ENCODE peak calls at places on chromosomes 12 and 14, in eight cellular contexts. N is GM13976, Y is esophagus squamous epithelium, J is BJ, Q is endothelial cell, H is AG09309, E is OCI-LY7, K is GM10248. G is an unnamed sample.

GRCh38 chr12:77122236-77122635 is 56.9 kb upstream of the E2F7 start:
- DNase-seq in Y (no peak), H (peak; percentile 93), Q (no peak), N (no peak), E (no peak), J (peak; percentile 78), K (no peak), G (no peak)

GRCh38 chr12:6778212-6778570 is 5.9 kb downstream of the LAG3 start:
- DNase-seq in H (no peak), Y (no peak), Q (peak; percentile 33), J (no peak), K (no peak), E (no peak), N (no peak), G (no peak)

GRCh38 chr12:120196363-120196762 is 1.8 kb upstream of the GCN1 start:
- DNase-seq in Y (no peak), K (no peak), Q (no peak), J (no peak), E (no peak), H (no peak), N (no peak), G (no peak)

GRCh38 chr12:101287357-101287756 is 7.5 kb downstream of the UTP20 start:
- DNase-seq in K (no peak), H (no peak), Y (no peak), Q (no peak), N (no peak), J (no peak), E (no peak), G (no peak)

GRCh38 chr14:25349269-25349668 is 299.3 kb upstream of the STXBP6 start:
- DNase-seq in Q (no peak), K (no peak), H (no peak), Y (no peak), E (no peak), J (no peak), N (no peak), G (no peak)

GRCh38 chr12:131223171-131223761 is 269.6 kb downstream of the ADGRD1 start:
- DNase-seq in J (no peak), Q (no peak), N (no peak), K (no peak), Y (no peak), H (no peak), E (no peak), G (no peak)

GRCh38 chr14:24064856-24065255 is 6.5 kb upstream of the CPNE6 start:
- DNase-seq in N (no peak), Y (no peak), E (no peak), K (no peak), H (no peak), J (no peak), Q (no peak), G (no peak)

GRCh38 chr12:45122776-45123380 is 72.0 kb upstream of the DBX2 start:
- DNase-seq in E (no peak), K (no peak), Q (peak; percentile 14), J (no peak), H (no peak), Y (no peak), N (no peak), G (peak; percentile 11)

GRCh38 chr12:89236748-89237428 is 115.4 kb downstream of the DUSP6 start:
- DNase-seq in Y (no peak), H (no peak), Q (no peak), E (no peak), J (no peak), N (no peak), K (no peak), G (no peak)

GRCh38 chr14:92555440-92556111 is 42.0 kb downstream of the RIN3 start:
- DNase-seq in Q (no peak), K (no peak), E (no peak), N (no peak), H (no peak), Y (no peak), J (no peak), G (no peak)

GRCh38 chr12:53402871-53403270 is 20.8 kb upstream of the AMHR2 start:
- DNase-seq in Q (no peak), J (no peak), K (no peak), N (no peak), H (no peak), E (no peak), Y (no peak), G (no peak)

GRCh38 chr14:104215706-104216334 is 77.4 kb downstream of the KIF26A start:
- DNase-seq in H (no peak), Q (no peak), N (no peak), J (no peak), E (no peak), Y (no peak), K (no peak), G (no peak)

GRCh38 chr12:129258781-129259318 is 405.6 kb downstream of the GLT1D1 start:
- DNase-seq in K (no peak), N (no peak), E (no peak), J (no peak), Y (no peak), H (no peak), Q (no peak), G (no peak)

GRCh38 chr12:113005759-113006158 is 27.4 kb downstream of the OAS2 start:
- DNase-seq in Y (no peak), H (no peak), K (no peak), J (no peak), N (no peak), Q (peak; percentile 13), E (peak; percentile 48), G (no peak)

GRCh38 chr12:80632835-80633234 is 74.6 kb upstream of the MYF6 start:
- DNase-seq in J (no peak), Y (no peak), H (no peak), Q (peak; percentile 34), E (peak; percentile 23), N (no peak), K (no peak), G (peak; percentile 9)

GRCh38 chr14:50778757-50779483 is 52.0 kb downstream of the NIN start:
- DNase-seq in J (no peak), K (no peak), Q (no peak), N (no peak), E (no peak), H (no peak), Y (no peak), G (no peak)

GRCh38 chr12:23854598-23854997 is 94.9 kb downstream of the SOX5 start:
- DNase-seq in H (no peak), J (no peak), E (no peak), K (no peak), Y (no peak), Q (no peak), N (no peak), G (no peak)

GRCh38 chr12:97756066-97756701 is 293.6 kb downstream of the RMST start:
- DNase-seq in N (no peak), Q (no peak), E (no peak), J (no peak), H (no peak), K (no peak), Y (no peak), G (peak; percentile 25)

GRCh38 chr12:93813972-93814821 is 137.0 kb downstream of the CRADD start:
- DNase-seq in Q (no peak), K (no peak), E (no peak), H (no peak), J (no peak), Y (no peak), N (no peak), G (peak; percentile 28)
- TF ChIP-seq CTCF in Q (no peak), K (no peak), E (no peak), H (no peak), J (no peak), Y (peak; percentile 10), N (no peak), G (no peak)

DNA sequence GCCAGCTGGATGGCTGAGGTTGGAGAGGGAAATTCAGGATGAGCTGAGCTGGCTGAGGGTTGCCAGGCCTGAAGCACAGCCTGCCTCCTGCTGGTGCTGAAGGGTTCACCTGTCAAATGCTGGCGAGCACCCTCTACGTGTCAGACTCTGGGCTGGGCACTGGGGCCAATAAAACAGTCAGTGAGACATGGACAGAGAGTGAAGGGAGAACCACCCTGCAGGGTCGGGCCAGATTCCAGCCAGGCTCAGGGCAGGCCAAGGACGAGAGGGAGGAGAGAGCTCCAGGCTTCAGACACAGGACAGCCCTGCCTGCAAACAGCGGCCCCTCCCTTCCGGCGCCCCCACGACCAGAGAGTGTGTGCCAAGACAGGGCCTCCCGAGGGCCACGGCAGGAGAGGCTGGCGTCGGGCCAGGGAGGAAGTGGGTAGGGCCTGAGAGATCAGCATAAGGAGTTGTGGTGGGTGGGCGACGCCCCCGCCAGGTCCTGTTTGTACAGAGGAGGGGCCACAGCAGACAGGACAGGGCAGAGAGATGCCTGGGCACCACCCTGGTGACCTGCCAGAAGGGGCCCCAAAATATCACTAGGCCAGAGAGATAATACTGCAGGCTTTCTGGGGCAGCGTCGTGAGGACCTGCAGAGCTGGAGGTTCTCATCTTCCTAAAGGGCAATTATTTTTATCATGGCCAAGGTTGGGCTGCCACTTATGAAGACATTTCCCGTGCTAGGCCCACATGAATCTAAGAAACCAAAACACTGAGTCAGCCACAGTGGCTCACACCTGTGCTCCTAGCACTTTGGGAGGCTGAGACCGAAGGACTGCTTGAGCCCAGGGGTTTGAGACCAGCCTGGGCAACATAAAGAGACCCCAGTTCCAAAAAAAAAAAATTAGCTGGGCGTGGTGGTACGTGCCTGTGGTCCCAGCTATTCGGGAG is 73.1 kb upstream of the GPR68 start:
- DNase-seq in E (peak; percentile 53), Y (peak; percentile 26), N (peak; percentile 55), K (peak; percentile 38), H (no peak), J (no peak), Q (no peak), G (peak; percentile 71)
- TF ChIP-seq CTCF in E (peak; percentile 51), Y (peak; percentile 22), N (peak; percentile 7), K (no peak), H (peak; percentile 7), J (no peak), Q (no peak), G (no peak)

GRCh38 chr12:47725893-47726292 is 603 bp upstream of the ENDOU start:
- DNase-seq in Y (no peak), J (no peak), N (no peak), K (peak; percentile 67), Q (no peak), H (no peak), E (peak; percentile 27), G (peak; percentile 69)

GRCh38 chr12:47722136-47722834 is 3.0 kb downstream of the ENDOU start:
- DNase-seq in N (no peak), K (no peak), Q (no peak), H (no peak), J (no peak), E (no peak), Y (no peak), G (no peak)

GRCh38 chr12:47721431-47721973 is 3.8 kb downstream of the ENDOU start:
- DNase-seq in Q (no peak), N (no peak), K (no peak), Y (no peak), H (no peak), E (no peak), J (no peak), G (no peak)

GRCh38 chr12:47725091-47725772 is at the start of gene ENDOU:
- DNase-seq in H (no peak), N (no peak), E (no peak), K (no peak), J (no peak), Q (no peak), Y (no peak), G (no peak)

GRCh38 chr12:47722926-47723631 is 2.2 kb downstream of the ENDOU start:
- DNase-seq in H (no peak), J (no peak), Y (no peak), K (no peak), Q (no peak), E (no peak), N (no peak), G (no peak)
- TF ChIP-seq CTCF in H (no peak), J (no peak), Y (no peak), K (no peak), Q (no peak), E (no peak), N (no peak), G (no peak)

GRCh38 chr14:61342941-61343340 is 21.6 kb downstream of the PRKCH start:
- DNase-seq in K (no peak), Q (no peak), J (no peak), E (no peak), N (no peak), H (no peak), Y (no peak), G (no peak)
- TF ChIP-seq CTCF in K (no peak), Q (no peak), J (no peak), E (no peak), N (no peak), H (no peak), Y (no peak), G (no peak)